ENCODE peak calls at places on chromosome 18, in ten cellular contexts. O is BE2C; U is activated CD4-positive, alpha-beta T cell treated with anti-CD3 and anti-CD28 coated beads for 48 hours; X is B cell; F is activated CD8-positive, alpha-beta memory T cell treated with anti-CD3 and anti-CD28 coated beads, Interleukin-2, amount 50 U/mL, for 48 hours; C is GM06990; G is activated naive CD4-positive, alpha-beta T cell; P is HuH-7; I is lower lobe of right lung; B is stimulated activated CD4-positive, alpha-beta T cell treated with anti-CD3 and anti-CD28 coated beads, Interleukin-2, amount 100 ng/mL, for 24 hours. H is an unnamed sample.
A peak's percentile ranks its signal among the peaks of the same experiment; 100 is the strongest.

GRCh38 chr18:22223263-22223960 is 54.0 kb downstream of the GATA6 start:
- DNase-seq in O (peak; percentile 34), U (peak; percentile 3), X (no peak), F (no peak), C (no peak), G (no peak), P (no peak), I (peak; percentile 89), B (no peak), H (no peak)

GRCh38 chr18:28606686-28607085 is 429.8 kb upstream of the CDH2 start:
- DNase-seq in O (no peak), U (no peak), X (no peak), F (no peak), C (no peak), G (no peak), P (no peak), I (no peak), B (no peak), H (no peak)

GRCh38 chr18:78912862-78913261 is 66.8 kb upstream of the SALL3 start:
- DNase-seq in O (no peak), U (no peak), X (no peak), F (no peak), C (no peak), G (no peak), P (no peak), I (no peak), B (no peak), H (no peak)

GRCh38 chr18:45745817-45746461 is 22.0 kb downstream of the SLC14A1 start:
- DNase-seq in O (no peak), U (no peak), X (no peak), F (no peak), C (no peak), G (no peak), P (no peak), I (no peak), B (no peak), H (no peak)

GRCh38 chr18:5969355-5970003 is 74.2 kb upstream of the TMEM200C start:
- DNase-seq in O (no peak), U (no peak), X (no peak), F (no peak), C (no peak), G (no peak), P (no peak), I (no peak), B (no peak), H (peak; percentile 11)

GRCh38 chr18:77340815-77341214 is 91.2 kb downstream of the GALR1 start:
- DNase-seq in O (no peak), U (no peak), X (no peak), F (no peak), C (no peak), G (no peak), P (no peak), I (no peak), B (no peak), H (no peak)

GRCh38 chr18:32470136-32470712 is 458 bp downstream of the GAREM1 start:
- DNase-seq in O (peak; percentile 7), U (no peak), X (peak; percentile 22), F (peak; percentile 52), C (peak; percentile 18), G (no peak), P (peak; percentile 18), I (peak; percentile 63), B (peak; percentile 10), H (no peak)

GRCh38 chr18:50816767-50817166 is 3.0 kb downstream of the MRO start:
- DNase-seq in O (no peak), U (no peak), X (peak; percentile 71), F (no peak), C (no peak), G (no peak), P (no peak), I (no peak), B (no peak), H (peak; percentile 42)

GRCh38 chr18:26089247-26090129 is 925 bp downstream of the SS18 start:
- DNase-seq in O (peak; percentile 5), U (no peak), X (peak; percentile 11), F (no peak), C (peak; percentile 21), G (no peak), P (peak; percentile 5), I (no peak), B (no peak), H (no peak)

GRCh38 chr18:58615150-58616132 is 13.4 kb downstream of the ALPK2 start:
- DNase-seq in O (no peak), U (peak; percentile 82), X (no peak), F (peak; percentile 68), C (peak; percentile 71), G (no peak), P (no peak), I (no peak), B (peak; percentile 63), H (no peak)

GRCh38 chr18:68847219-68847860 is 49.5 kb downstream of the CCDC102B start:
- DNase-seq in O (no peak), U (no peak), X (peak; percentile 1), F (no peak), C (peak; percentile 1), G (no peak), P (no peak), I (no peak), B (no peak), H (no peak)

GRCh38 chr18:10284571-10285282 is 169.7 kb upstream of the APCDD1 start:
- DNase-seq in O (no peak), U (no peak), X (no peak), F (no peak), C (no peak), G (no peak), P (no peak), I (no peak), B (no peak), H (no peak)

GRCh38 chr18:69401475-69402218 is 959 bp downstream of the DOK6 start:
- DNase-seq in O (no peak), U (peak; percentile 3), X (no peak), F (peak; percentile 49), C (no peak), G (no peak), P (peak; percentile 21), I (no peak), B (no peak), H (no peak)

GRCh38 chr18:55500316-55501086 is 87.5 kb downstream of the TCF4 start:
- DNase-seq in O (no peak), U (no peak), X (no peak), F (no peak), C (no peak), G (no peak), P (no peak), I (no peak), B (no peak), H (no peak)

GRCh38 chr18:41131050-41131449 is 824.0 kb upstream of the PIK3C3 start:
- DNase-seq in O (no peak), U (no peak), X (no peak), F (no peak), C (no peak), G (no peak), P (no peak), I (no peak), B (no peak), H (no peak)

GRCh38 chr18:73614812-73615211 is 532.8 kb downstream of the FBXO15 start:
- DNase-seq in O (no peak), U (no peak), X (no peak), F (no peak), C (no peak), G (no peak), P (no peak), I (no peak), B (no peak), H (no peak)